ENCODE peak calls at places on chromosome 18, in nine cellular contexts. E is thyroid gland; A is CD8-positive, alpha-beta memory T cell; L is activated T-cell treated with anti-CD3 and anti-CD28 coated beads, Interleukin-2, amount 50 U/mL, for 1 hour; O is glutamatergic neuron; T is stimulated activated CD8-positive, alpha-beta memory T cell treated with anti-CD3 and anti-CD28 coated beads, Interleukin-15, amount 100 ng/mL, for 1 hour; I is cardiac fibroblast; F is activated CD4-positive, CD25-positive, alpha-beta regulatory T cell treated with anti-CD3 and anti-CD28 coated beads, Interleukin-2, amount 50 U/mL, for 72 hours; V is stimulated activated CD4-positive, alpha-beta T cell treated with anti-CD3 and anti-CD28 coated beads, Interleukin-4, amount 100 ng/mL, for 24 hours. K is an unnamed sample.

GRCh38 chr18:69948919-69949537 is 1.4 kb upstream of the CD226 start:
- DNase-seq in E (peak; percentile 59), T (no peak), V (peak; percentile 77), O (no peak), L (no peak), A (no peak), F (no peak), I (peak; percentile 38), K (peak; percentile 62)

GRCh38 chr18:49544362-49544761 is 17.5 kb upstream of the LIPG start:
- DNase-seq in V (no peak), T (no peak), A (no peak), F (no peak), O (no peak), I (no peak), E (no peak), L (no peak), K (no peak)

GRCh38 chr18:22674300-22674699 is 256.6 kb upstream of the CTAGE1 start:
- DNase-seq in E (no peak), L (no peak), F (no peak), A (no peak), T (no peak), V (no peak), O (no peak), I (peak; percentile 95), K (no peak)

GRCh38 chr18:24015897-24016631 is 1.5 kb downstream of the TTC39C start:
- DNase-seq in I (no peak), V (no peak), T (no peak), A (no peak), E (no peak), O (no peak), F (no peak), L (no peak), K (no peak)

GRCh38 chr18:21865043-21865442 is 124.5 kb downstream of the MIB1 start:
- DNase-seq in L (no peak), E (no peak), F (no peak), A (no peak), V (no peak), I (peak; percentile 19), O (no peak), T (no peak), K (no peak)

GRCh38 chr18:74609535-74609934 is 11.9 kb downstream of the ZNF407 start:
- DNase-seq in L (no peak), O (no peak), T (no peak), E (no peak), F (no peak), A (no peak), V (no peak), I (peak; percentile 80), K (no peak)

GRCh38 chr18:20997371-20997770 is 114.2 kb downstream of the ROCK1 start:
- DNase-seq in E (no peak), V (no peak), F (no peak), O (no peak), L (no peak), T (no peak), A (no peak), I (no peak), K (no peak)

GRCh38 chr18:44229693-44230108 is 451.0 kb upstream of the SETBP1 start:
- DNase-seq in F (no peak), A (no peak), T (no peak), O (no peak), I (peak; percentile 20), V (no peak), L (no peak), E (peak; percentile 96), K (no peak)

GRCh38 chr18:25348361-25349130 is 3.4 kb downstream of the ZNF521 start:
- DNase-seq in V (no peak), E (no peak), O (no peak), F (no peak), A (no peak), T (no peak), L (no peak), I (no peak), K (no peak)

GRCh38 chr18:23609390-23610008 is 23.2 kb upstream of the NPC1 start:
- DNase-seq in F (no peak), T (no peak), O (no peak), A (no peak), L (no peak), I (no peak), V (no peak), E (no peak), K (no peak)

GRCh38 chr18:80046011-80046410 is 11.8 kb downstream of the RBFA start:
- DNase-seq in E (no peak), I (no peak), V (no peak), O (no peak), F (no peak), A (no peak), T (no peak), L (no peak), K (no peak)

GRCh38 chr18:3180325-3180724 is 39.4 kb downstream of the MYOM1 start:
- DNase-seq in I (peak; percentile 34), L (no peak), F (no peak), V (no peak), O (no peak), A (no peak), T (no peak), E (no peak), K (no peak)

GRCh38 chr18:10041180-10041579 is 127.4 kb downstream of the VAPA start:
- DNase-seq in O (peak; percentile 75), E (peak; percentile 9), L (no peak), A (no peak), T (no peak), V (no peak), F (no peak), I (peak; percentile 79), K (no peak)

GRCh38 chr18:9535430-9535972 is 60.2 kb downstream of the RALBP1 start:
- DNase-seq in T (no peak), O (no peak), L (no peak), V (no peak), A (no peak), E (no peak), F (no peak), I (peak; percentile 76), K (no peak)

GRCh38 chr18:9808530-9809241 is 77.1 kb upstream of the TXNDC2 start:
- DNase-seq in E (peak; percentile 69), I (peak; percentile 45), O (no peak), F (no peak), A (no peak), V (no peak), L (no peak), T (no peak), K (no peak)

GRCh38 chr18:54880706-54881105 is 52.4 kb downstream of the RAB27B start:
- DNase-seq in E (no peak), V (no peak), F (no peak), T (no peak), O (no peak), A (no peak), L (no peak), I (peak; percentile 91), K (no peak)

GRCh38 chr18:45441110-45441842 is 174.0 kb upstream of the SLC14A2 start:
- DNase-seq in F (no peak), V (no peak), O (no peak), E (no peak), A (no peak), L (no peak), I (peak; percentile 9), T (no peak), K (no peak)

GRCh38 chr18:11178951-11179549 is 29.7 kb upstream of the PIEZO2 start:
- DNase-seq in E (peak; percentile 11), T (no peak), A (no peak), O (no peak), I (peak; percentile 22), F (no peak), V (no peak), L (no peak), K (no peak)

GRCh38 chr18:57107141-57107832 is 39.6 kb upstream of the BOD1L2 start:
- DNase-seq in E (peak; percentile 4), A (no peak), L (no peak), O (no peak), I (peak; percentile 49), F (no peak), V (no peak), T (no peak), K (peak; percentile 24)

GRCh38 chr18:39802648-39803229 is 2152.3 kb upstream of the PIK3C3 start:
- DNase-seq in O (no peak), F (no peak), L (no peak), I (no peak), V (no peak), A (no peak), E (no peak), T (no peak), K (no peak)

GRCh38 chr18:2898131-2898640 is 51.4 kb downstream of the EMILIN2 start:
- DNase-seq in E (no peak), A (no peak), V (no peak), F (no peak), I (peak; percentile 57), T (no peak), L (no peak), O (no peak), K (no peak)

GRCh38 chr18:57051586-57052044 is 95.3 kb upstream of the BOD1L2 start:
- DNase-seq in E (no peak), T (no peak), I (no peak), F (no peak), L (no peak), O (no peak), A (no peak), V (no peak), K (no peak)

GRCh38 chr18:55387139-55387984 is 200.6 kb downstream of the TCF4 start:
- DNase-seq in T (no peak), L (no peak), V (no peak), E (no peak), I (peak; percentile 73), F (no peak), O (no peak), A (no peak), K (no peak)

GRCh38 chr18:23209031-23209430 is 73.7 kb downstream of the CABLES1 start:
- DNase-seq in T (no peak), A (no peak), F (no peak), I (peak; percentile 44), L (no peak), E (no peak), O (no peak), V (peak; percentile 11), K (no peak)

GRCh38 chr18:58541789-58542425 is 87.0 kb downstream of the ALPK2 start:
- DNase-seq in I (peak; percentile 97), V (peak; percentile 76), F (no peak), T (no peak), E (no peak), A (peak; percentile 70), O (no peak), L (no peak), K (peak; percentile 51)

GRCh38 chr18:22348521-22349316 is 69.0 kb downstream of the CTAGE1 start:
- DNase-seq in A (no peak), I (peak; percentile 47), E (peak; percentile 73), V (no peak), T (no peak), L (peak; percentile 39), O (peak; percentile 38), F (no peak), K (no peak)

GRCh38 chr18:22504665-22505064 is 87.0 kb upstream of the CTAGE1 start:
- DNase-seq in O (no peak), I (peak; percentile 56), L (no peak), E (no peak), A (no peak), V (no peak), F (no peak), T (no peak), K (no peak)

GRCh38 chr18:22465859-22466602 is 48.3 kb upstream of the CTAGE1 start:
- DNase-seq in E (peak; percentile 80), F (no peak), L (no peak), I (peak; percentile 98), A (peak; percentile 65), T (peak; percentile 3), O (no peak), V (no peak), K (no peak)

GRCh38 chr18:24600076-24600654 is 139.7 kb downstream of the HRH4 start:
- DNase-seq in A (no peak), V (no peak), O (no peak), L (no peak), E (no peak), F (no peak), I (peak; percentile 71), T (no peak), K (no peak)

GRCh38 chr18:1732143-1732542 is 827.5 kb downstream of the ADCYAP1 start:
- DNase-seq in V (no peak), L (no peak), E (no peak), F (no peak), T (no peak), O (no peak), A (no peak), I (no peak), K (no peak)

GRCh38 chr18:23133860-23134779 is 1.2 kb upstream of the CABLES1 start:
- DNase-seq in F (no peak), T (no peak), V (peak; percentile 14), A (no peak), O (no peak), I (no peak), E (peak; percentile 78), L (peak; percentile 38), K (peak; percentile 39)

K was measured in activated CD8-positive, alpha-beta T cell treated with anti-CD3 and anti-CD28 coated beads, Interleukin-2, amount 10 ng/mL, durations not matched to agents 7 days and 5 days.